ENCODE peak calls at places on chromosomes 2 and 18, in six cellular contexts. R is cardiac muscle cell, W is uterus, N is neural progenitor cell, Z is breast epithelium, J is HepG2. F is an unnamed sample.

GRCh38 chr18:3463052-3463451 is 13.1 kb downstream of the TGIF1 start:
- DNase-seq in R (no peak), W (no peak), N (no peak), Z (no peak), J (no peak), F (no peak)

GRCh38 chr2:206250041-206250897 is 24.2 kb upstream of the ZDBF2 start:
- DNase-seq in R (peak), W (no peak), N (peak), Z (no peak), J (no peak), F (no peak)

GRCh38 chr18:44917865-44918476 is 237.3 kb downstream of the SETBP1 start:
- DNase-seq in R (no peak), W (no peak), N (no peak), Z (no peak), J (peak), F (no peak)

GRCh38 chr2:144935736-144936135 is 415.8 kb upstream of the ZEB2 start:
- DNase-seq in R (no peak), W (no peak), N (no peak), Z (no peak), J (no peak), F (no peak)

GRCh38 chr18:77557030-77557429 is 307.4 kb downstream of the GALR1 start:
- DNase-seq in R (peak), W (no peak), N (peak), Z (no peak), J (no peak), F (no peak)

GRCh38 chr2:44941551-44942234 is at the start of gene SIX3:
- DNase-seq in R (no peak), W (no peak), N (peak), Z (no peak), J (no peak), F (no peak)

GRCh38 chr2:3179208-3179607 is 198.4 kb downstream of the EIPR1 start:
- DNase-seq in R (no peak), W (no peak), N (peak), Z (no peak), J (no peak), F (no peak)

GRCh38 chr18:74342416-74343043 is 26.9 kb downstream of the C18orf63 start:
- DNase-seq in R (peak), W (no peak), N (peak), Z (no peak), J (peak), F (no peak)

GRCh38 chr2:160308915-160309314 is 108.8 kb upstream of the ITGB6 start:
- DNase-seq in R (no peak), W (no peak), N (no peak), Z (no peak), J (no peak), F (no peak)

GRCh38 chr18:31487251-31488015 is 10.5 kb upstream of the DSG2 start:
- DNase-seq in R (no peak), W (no peak), N (no peak), Z (no peak), J (peak), F (peak)

GRCh38 chr2:176931588-176932563 is 280.7 kb upstream of the HNRNPA3 start:
- DNase-seq in R (no peak), W (no peak), N (no peak), Z (no peak), J (no peak), F (no peak)

DNA sequence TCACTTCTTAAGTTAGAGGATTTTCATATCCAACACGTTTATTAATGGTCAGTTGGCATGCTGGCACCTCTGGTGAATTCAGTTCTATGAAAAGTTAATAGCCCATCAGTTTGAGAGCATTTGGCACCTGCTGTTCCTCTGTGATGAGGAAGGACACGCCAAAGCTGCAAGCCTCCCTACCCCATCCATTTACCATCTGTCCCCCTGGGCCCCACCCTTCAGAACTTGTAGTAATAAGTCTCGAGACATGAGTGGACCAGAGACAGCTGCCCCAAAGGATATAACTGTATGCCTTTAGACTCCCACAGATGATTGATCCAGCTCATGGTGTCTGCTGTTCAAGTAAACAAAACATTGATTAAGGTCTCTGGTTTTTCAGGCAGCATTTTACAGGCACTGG is 6.3 kb downstream of the OST4 start:
- DNase-seq in R (no peak), W (no peak), N (no peak), Z (no peak), J (no peak), F (no peak)
- H3K27ac ChIP-seq in R (no peak), W (no peak), N (no peak), Z (no peak), J (no peak), F (no peak)

DNA sequence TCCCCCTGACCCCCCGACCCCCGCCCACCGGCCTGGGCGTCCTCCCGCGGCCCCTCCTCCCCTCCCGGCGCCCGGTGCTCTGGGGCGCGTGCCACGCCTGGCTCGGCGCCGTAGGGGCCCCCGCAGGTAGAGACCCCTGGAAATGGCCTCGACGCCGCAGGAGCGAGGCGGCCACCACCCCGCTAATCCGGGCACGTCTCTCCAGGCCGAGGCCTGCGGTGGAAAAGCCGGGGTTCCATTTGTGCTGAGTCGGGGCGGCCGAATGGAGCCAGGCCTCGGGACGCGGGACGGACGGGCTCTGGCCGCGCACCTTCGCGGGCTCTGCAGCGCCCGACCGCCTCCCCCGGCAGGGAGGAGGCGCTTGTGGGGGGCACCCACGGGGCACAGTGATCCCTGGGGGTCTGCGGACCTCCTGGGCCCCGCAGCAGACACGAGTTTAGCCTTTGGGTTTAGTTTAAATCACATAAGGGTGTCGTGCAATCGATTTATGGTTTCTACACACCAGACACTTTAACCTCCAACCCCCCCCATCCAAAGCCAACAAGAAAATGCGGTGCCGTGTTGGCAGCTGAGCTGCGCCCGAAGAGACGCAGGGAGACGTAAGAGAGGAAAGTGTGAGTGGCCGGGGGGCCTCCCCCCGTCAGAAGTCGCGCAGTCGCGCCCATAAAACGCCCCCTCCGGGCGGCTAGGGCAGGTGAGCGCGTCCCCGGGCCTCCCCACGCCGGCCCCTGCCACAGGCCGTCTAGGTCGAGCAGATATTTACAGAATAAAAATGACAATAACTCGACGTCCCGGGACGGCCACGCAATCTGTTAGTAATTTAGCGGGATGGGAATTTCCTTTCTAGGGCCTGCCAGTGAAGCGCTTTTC is 1.1 kb upstream of the NFATC1 start:
- DNase-seq in R (no peak), W (peak), N (peak), Z (no peak), J (no peak), F (peak)
- H3K4me3 ChIP-seq in R (peak), W (peak), N (peak), Z (peak), J (peak), F (peak)

GRCh38 chr2:14991723-14992122 is 359.2 kb downstream of the LRATD1 start:
- DNase-seq in R (no peak), W (no peak), N (no peak), Z (no peak), J (no peak), F (no peak)
- TF ChIP-seq CTCF in R (no peak), W (no peak), N (no peak), Z (no peak), J (no peak), F (no peak)

GRCh38 chr2:203804766-203805484 is 62.6 kb upstream of the CTLA4 start:
- DNase-seq in R (no peak), W (no peak), N (no peak), Z (no peak), J (no peak), F (no peak)

GRCh38 chr2:203805485-203805838 is 62.1 kb upstream of the CTLA4 start:
- DNase-seq in R (no peak), W (no peak), N (no peak), Z (no peak), J (no peak), F (no peak)

GRCh38 chr2:203803046-203803429 is 64.5 kb upstream of the CTLA4 start:
- DNase-seq in R (no peak), W (no peak), N (no peak), Z (no peak), J (no peak), F (no peak)

GRCh38 chr2:203802277-203803045 is 65.1 kb upstream of the CTLA4 start:
- DNase-seq in R (no peak), W (no peak), N (no peak), Z (no peak), J (no peak), F (no peak)

GRCh38 chr2:203804070-203804469 is 63.5 kb upstream of the CTLA4 start:
- DNase-seq in R (no peak), W (no peak), N (no peak), Z (no peak), J (no peak), F (no peak)
- H3K27ac ChIP-seq in R (no peak), W (no peak), N (no peak), Z (peak), J (no peak), F (no peak)